ENCODE peak calls at places on chromosomes 4 and X, in nine cellular contexts. One of them, this sample, is unnamed.

GRCh38 chrX:41526925-41527324 is 79.8 kb downstream of the NYX start:
- DNase-seq in non-pigmented ciliary epithelial cell: no peak
- DNase-seq in GM19239: no peak
- DNase-seq in Peyer's patch: no peak
- DNase-seq in PC-3: peak
- DNase-seq in activated naive CD8-positive, alpha-beta T cell treated with anti-CD3 and anti-CD28 coated beads, Interleukin-2, amount 50 U/mL, for 24 hours: no peak
- DNase-seq in stimulated activated CD4-positive, alpha-beta T cell treated with anti-CD3 and anti-CD28 coated beads, Interleukin-4, amount 100 ng/mL, for 24 hours: no peak
- DNase-seq in neuronal stem cell: no peak
- DNase-seq in RWPE1: no peak
- DNase-seq in this sample: no peak

GRCh38 chr4:109029987-109030386 is 267.1 kb upstream of the ETNPPL start:
- DNase-seq in stimulated activated CD4-positive, alpha-beta T cell treated with anti-CD3 and anti-CD28 coated beads, Interleukin-4, amount 100 ng/mL, for 24 hours: no peak
- DNase-seq in activated naive CD8-positive, alpha-beta T cell treated with anti-CD3 and anti-CD28 coated beads, Interleukin-2, amount 50 U/mL, for 24 hours: no peak
- DNase-seq in GM19239: no peak
- DNase-seq in non-pigmented ciliary epithelial cell: no peak
- DNase-seq in Peyer's patch: no peak
- DNase-seq in RWPE1: no peak
- DNase-seq in PC-3: no peak
- DNase-seq in neuronal stem cell: no peak
- DNase-seq in this sample: no peak

GRCh38 chr4:53987761-53988171 is 76.6 kb downstream of the CHIC2 start:
- DNase-seq in RWPE1: peak
- DNase-seq in neuronal stem cell: no peak
- DNase-seq in GM19239: no peak
- DNase-seq in stimulated activated CD4-positive, alpha-beta T cell treated with anti-CD3 and anti-CD28 coated beads, Interleukin-4, amount 100 ng/mL, for 24 hours: no peak
- DNase-seq in activated naive CD8-positive, alpha-beta T cell treated with anti-CD3 and anti-CD28 coated beads, Interleukin-2, amount 50 U/mL, for 24 hours: no peak
- DNase-seq in Peyer's patch: no peak
- DNase-seq in non-pigmented ciliary epithelial cell: peak
- DNase-seq in PC-3: peak
- DNase-seq in this sample: no peak

GRCh38 chrX:19698125-19698524 is 182.8 kb upstream of the MAP3K15 start:
- DNase-seq in GM19239: no peak
- DNase-seq in PC-3: peak
- DNase-seq in non-pigmented ciliary epithelial cell: no peak
- DNase-seq in Peyer's patch: no peak
- DNase-seq in neuronal stem cell: no peak
- DNase-seq in stimulated activated CD4-positive, alpha-beta T cell treated with anti-CD3 and anti-CD28 coated beads, Interleukin-4, amount 100 ng/mL, for 24 hours: no peak
- DNase-seq in RWPE1: no peak
- DNase-seq in activated naive CD8-positive, alpha-beta T cell treated with anti-CD3 and anti-CD28 coated beads, Interleukin-2, amount 50 U/mL, for 24 hours: no peak
- DNase-seq in this sample: no peak

GRCh38 chr4:53596901-53597300 is 5.6 kb upstream of the LNX1 start:
- DNase-seq in non-pigmented ciliary epithelial cell: no peak
- DNase-seq in RWPE1: no peak
- DNase-seq in neuronal stem cell: no peak
- DNase-seq in activated naive CD8-positive, alpha-beta T cell treated with anti-CD3 and anti-CD28 coated beads, Interleukin-2, amount 50 U/mL, for 24 hours: no peak
- DNase-seq in Peyer's patch: no peak
- DNase-seq in GM19239: no peak
- DNase-seq in PC-3: no peak
- DNase-seq in stimulated activated CD4-positive, alpha-beta T cell treated with anti-CD3 and anti-CD28 coated beads, Interleukin-4, amount 100 ng/mL, for 24 hours: no peak
- DNase-seq in this sample: no peak

GRCh38 chr4:150960818-150961217 is 54.3 kb downstream of the LRBA start:
- DNase-seq in RWPE1: no peak
- DNase-seq in PC-3: peak
- DNase-seq in neuronal stem cell: no peak
- DNase-seq in activated naive CD8-positive, alpha-beta T cell treated with anti-CD3 and anti-CD28 coated beads, Interleukin-2, amount 50 U/mL, for 24 hours: peak
- DNase-seq in stimulated activated CD4-positive, alpha-beta T cell treated with anti-CD3 and anti-CD28 coated beads, Interleukin-4, amount 100 ng/mL, for 24 hours: peak
- DNase-seq in Peyer's patch: no peak
- DNase-seq in non-pigmented ciliary epithelial cell: no peak
- DNase-seq in GM19239: no peak
- DNase-seq in this sample: no peak

GRCh38 chr4:68708566-68708965 is 38.1 kb upstream of the UGT2B15 start:
- DNase-seq in neuronal stem cell: no peak
- DNase-seq in stimulated activated CD4-positive, alpha-beta T cell treated with anti-CD3 and anti-CD28 coated beads, Interleukin-4, amount 100 ng/mL, for 24 hours: no peak
- DNase-seq in activated naive CD8-positive, alpha-beta T cell treated with anti-CD3 and anti-CD28 coated beads, Interleukin-2, amount 50 U/mL, for 24 hours: no peak
- DNase-seq in RWPE1: no peak
- DNase-seq in PC-3: peak
- DNase-seq in GM19239: no peak
- DNase-seq in Peyer's patch: no peak
- DNase-seq in non-pigmented ciliary epithelial cell: no peak
- DNase-seq in this sample: no peak

GRCh38 chr4:2259541-2260267 is 2.2 kb downstream of the MXD4 start:
- DNase-seq in RWPE1: no peak
- DNase-seq in activated naive CD8-positive, alpha-beta T cell treated with anti-CD3 and anti-CD28 coated beads, Interleukin-2, amount 50 U/mL, for 24 hours: no peak
- DNase-seq in stimulated activated CD4-positive, alpha-beta T cell treated with anti-CD3 and anti-CD28 coated beads, Interleukin-4, amount 100 ng/mL, for 24 hours: no peak
- DNase-seq in PC-3: no peak
- DNase-seq in neuronal stem cell: no peak
- DNase-seq in non-pigmented ciliary epithelial cell: no peak
- DNase-seq in GM19239: no peak
- DNase-seq in Peyer's patch: peak
- DNase-seq in this sample: no peak

GRCh38 chr4:168585168-168586091 is 88.6 kb downstream of the PALLD start:
- DNase-seq in RWPE1: peak
- DNase-seq in PC-3: peak
- DNase-seq in GM19239: peak
- DNase-seq in activated naive CD8-positive, alpha-beta T cell treated with anti-CD3 and anti-CD28 coated beads, Interleukin-2, amount 50 U/mL, for 24 hours: peak
- DNase-seq in stimulated activated CD4-positive, alpha-beta T cell treated with anti-CD3 and anti-CD28 coated beads, Interleukin-4, amount 100 ng/mL, for 24 hours: peak
- DNase-seq in Peyer's patch: peak
- DNase-seq in non-pigmented ciliary epithelial cell: no peak
- DNase-seq in neuronal stem cell: peak
- DNase-seq in this sample: peak

GRCh38 chr4:111773858-111774257 is 371.4 kb upstream of the FAM241A start:
- DNase-seq in RWPE1: peak
- DNase-seq in GM19239: no peak
- DNase-seq in PC-3: no peak
- DNase-seq in stimulated activated CD4-positive, alpha-beta T cell treated with anti-CD3 and anti-CD28 coated beads, Interleukin-4, amount 100 ng/mL, for 24 hours: no peak
- DNase-seq in Peyer's patch: peak
- DNase-seq in neuronal stem cell: no peak
- DNase-seq in non-pigmented ciliary epithelial cell: no peak
- DNase-seq in activated naive CD8-positive, alpha-beta T cell treated with anti-CD3 and anti-CD28 coated beads, Interleukin-2, amount 50 U/mL, for 24 hours: no peak
- DNase-seq in this sample: no peak

GRCh38 chrX:42755820-42756219 is 22.1 kb downstream of the PPP1R2C start:
- DNase-seq in non-pigmented ciliary epithelial cell: no peak
- DNase-seq in stimulated activated CD4-positive, alpha-beta T cell treated with anti-CD3 and anti-CD28 coated beads, Interleukin-4, amount 100 ng/mL, for 24 hours: no peak
- DNase-seq in neuronal stem cell: no peak
- DNase-seq in GM19239: no peak
- DNase-seq in RWPE1: peak
- DNase-seq in activated naive CD8-positive, alpha-beta T cell treated with anti-CD3 and anti-CD28 coated beads, Interleukin-2, amount 50 U/mL, for 24 hours: no peak
- DNase-seq in PC-3: peak
- DNase-seq in Peyer's patch: no peak
- DNase-seq in this sample: no peak

GRCh38 chrX:1052021-1052420 is 160.4 kb downstream of the CRLF2 start:
- DNase-seq in stimulated activated CD4-positive, alpha-beta T cell treated with anti-CD3 and anti-CD28 coated beads, Interleukin-4, amount 100 ng/mL, for 24 hours: no peak
- DNase-seq in GM19239: no peak
- DNase-seq in PC-3: no peak
- DNase-seq in non-pigmented ciliary epithelial cell: no peak
- DNase-seq in activated naive CD8-positive, alpha-beta T cell treated with anti-CD3 and anti-CD28 coated beads, Interleukin-2, amount 50 U/mL, for 24 hours: no peak
- DNase-seq in neuronal stem cell: no peak
- DNase-seq in RWPE1: no peak
- DNase-seq in Peyer's patch: no peak
- DNase-seq in this sample: no peak

This sample was measured in midbrain.